ENCODE peak calls at places on chromosomes 6 and 20, in five cellular contexts. H, N, G, F and R are unnamed samples. For H3K36me3, the result is how much of the 10 kb centered on the place peaks cover.

GRCh38 chr6:89034586-89035251 is 45.8 kb upstream of the PNRC1 start:
- DNase-seq in G (peak), H (no peak), F (no peak), N (peak), R (no peak)

GRCh38 chr6:144171406-144171805 is 21.1 kb downstream of the STX11 start:
- DNase-seq in F (no peak), G (no peak), H (no peak), N (no peak), R (no peak)

GRCh38 chr20:53176133-53176532 is 204.0 kb downstream of the TSHZ2 start:
- DNase-seq in G (no peak), N (no peak), F (no peak), H (no peak), R (peak)

GRCh38 chr6:87904041-87904440 is 143.6 kb upstream of the SPACA1 start:
- DNase-seq in F (no peak), G (no peak), H (no peak), N (no peak), R (peak)

GRCh38 chr6:4491501-4492260 is 284.5 kb upstream of the CDYL start:
- DNase-seq in N (peak), H (no peak), G (no peak), F (no peak), R (no peak)

GRCh38 chr6:142155895-142156757 is 9.1 kb downstream of the VTA1 start:
- DNase-seq in G (no peak), F (peak), N (peak), H (no peak), R (peak)

GRCh38 chr20:58888521-58889333 is 36.2 kb downstream of the GNAS start:
- DNase-seq in N (peak), G (peak), H (peak), F (peak), R (peak)

GRCh38 chr6:14721103-14721758 is 524.6 kb upstream of the JARID2 start:
- DNase-seq in N (peak), G (no peak), H (no peak), F (no peak), R (no peak)

GRCh38 chr6:161486903-161487531 is 213.2 kb upstream of the AGPAT4 start:
- DNase-seq in G (no peak), H (no peak), F (peak), N (no peak), R (no peak)

GRCh38 chr20:51624157-51624731 is 81.7 kb upstream of the NFATC2 start:
- DNase-seq in N (peak), F (peak), H (peak), G (peak), R (peak)

GRCh38 chr6:24340998-24341934 is 16.6 kb downstream of the DCDC2 start:
- DNase-seq in H (no peak), N (no peak), F (no peak), G (no peak), R (no peak)

GRCh38 chr6:154448448-154449096 is 61.9 kb downstream of the CNKSR3 start:
- DNase-seq in H (no peak), G (no peak), F (peak), N (peak), R (peak)

GRCh38 chr20:63067266-63067635 is 60.5 kb upstream of the BHLHE23 start:
- DNase-seq in G (no peak), F (no peak), N (no peak), H (no peak), R (no peak)

GRCh38 chr6:49934770-49935169 is 29.2 kb downstream of the DEFB114 start:
- DNase-seq in H (no peak), G (no peak), F (no peak), N (no peak), R (no peak)

GRCh38 chr20:15235799-15236198 is 898.4 kb upstream of the FLRT3 start:
- DNase-seq in H (no peak), N (no peak), F (no peak), G (no peak), R (no peak)

GRCh38 chr20:5154543-5154925 is 27.7 kb downstream of the CDS2 start:
- DNase-seq in H (no peak), F (no peak), N (no peak), G (no peak), R (no peak)

DNA sequence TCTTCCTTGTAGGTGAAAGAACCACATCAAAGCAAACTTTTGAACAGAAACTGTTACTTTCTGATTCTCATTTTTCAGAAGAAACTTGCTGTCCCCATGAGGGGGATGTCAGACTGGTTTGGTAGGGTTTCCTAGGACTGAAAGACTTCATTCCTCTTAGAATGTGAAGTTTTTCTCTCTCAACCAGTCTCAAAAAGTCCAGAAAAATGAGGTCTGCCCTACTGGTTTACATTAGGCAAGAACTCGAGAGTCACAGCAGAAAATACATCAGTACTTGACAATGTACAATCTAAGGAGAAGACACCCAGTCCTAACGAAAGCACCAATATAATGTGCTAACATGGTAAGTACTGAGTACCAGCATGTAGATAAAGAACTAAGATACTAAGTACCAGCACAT is 12.7 kb upstream of the NHLRC1 start:
- DNase-seq in H (no peak), G (no peak), N (no peak), F (no peak), R (no peak)
- H3K36me3 ChIP-seq in H (under half), G (half or more), N (under half), F (under half), R (under half)

DNA sequence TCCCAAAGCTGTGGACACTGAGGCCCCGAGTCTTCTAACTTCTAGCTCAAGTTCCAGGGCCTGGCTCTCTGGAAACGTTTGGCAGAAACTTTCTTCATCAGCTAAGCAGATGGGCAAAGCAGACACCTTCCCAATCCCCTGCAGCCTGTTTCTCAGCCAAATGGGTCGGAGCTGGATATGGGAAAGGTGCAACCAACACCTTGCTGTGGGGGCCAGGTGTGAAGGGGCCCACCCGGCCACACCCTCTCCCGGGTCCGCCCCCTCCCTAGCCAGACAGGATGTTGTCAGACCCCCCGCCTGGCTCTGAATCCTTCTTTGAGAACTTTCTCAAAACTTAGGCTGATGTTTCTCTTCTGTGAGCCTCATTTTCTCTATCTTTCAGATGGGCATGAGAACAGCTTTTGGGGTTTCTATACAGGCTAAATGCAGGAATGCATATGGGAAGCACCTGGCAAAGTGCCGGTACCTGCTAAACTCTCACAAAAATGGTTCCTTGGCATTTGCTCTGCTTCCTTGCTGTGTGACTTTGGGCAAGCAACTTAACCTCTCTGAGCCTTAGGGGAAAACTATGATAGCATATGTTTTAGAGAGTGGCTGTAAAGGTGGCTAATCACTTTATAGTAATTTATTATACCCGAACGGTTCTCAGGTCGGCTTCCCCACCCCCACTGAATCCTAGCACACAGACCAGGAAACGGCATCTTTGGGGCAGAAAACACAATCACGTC is 1.8 kb downstream of the SNAI1 start:
- DNase-seq in G (no peak), N (no peak), F (no peak), H (no peak), R (peak)
- H3K36me3 ChIP-seq in G (under half), N (under half), F (half or more), H (under half), R (under half)

GRCh38 chr6:8420031-8420588 is 15.2 kb downstream of the SLC35B3 start:
- DNase-seq in G (no peak), F (no peak), N (no peak), H (no peak), R (no peak)

GRCh38 chr6:8415913-8416312 is 19.4 kb downstream of the SLC35B3 start:
- DNase-seq in N (no peak), F (no peak), H (no peak), G (no peak), R (no peak)

GRCh38 chr6:8415305-8415704 is 20.0 kb downstream of the SLC35B3 start:
- DNase-seq in N (peak), H (no peak), G (no peak), F (no peak), R (no peak)

DNA sequence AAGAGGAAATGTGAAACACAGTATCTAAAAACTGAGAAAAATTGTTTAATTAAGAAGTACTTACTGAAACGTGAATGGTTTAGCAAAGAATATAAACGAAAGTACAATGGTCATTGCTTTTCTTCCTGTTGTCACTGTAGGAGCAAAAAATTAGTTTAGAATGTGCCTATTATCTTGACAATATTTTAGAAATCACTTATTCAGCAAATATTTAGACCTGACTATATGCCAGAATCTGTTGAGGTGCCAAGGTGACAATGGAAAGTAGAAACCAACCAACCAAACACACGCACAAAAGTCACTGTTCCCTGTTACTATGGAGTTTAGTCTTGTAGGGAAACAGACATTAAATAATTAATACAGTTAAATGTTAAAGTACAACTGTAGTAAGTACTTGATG is 20.5 kb downstream of the SLC35B3 start:
- DNase-seq in H (no peak), N (no peak), G (no peak), F (no peak), R (no peak)
- H3K36me3 ChIP-seq in H (under half), N (under half), G (half or more), F (half or more), R (under half)

DNA sequence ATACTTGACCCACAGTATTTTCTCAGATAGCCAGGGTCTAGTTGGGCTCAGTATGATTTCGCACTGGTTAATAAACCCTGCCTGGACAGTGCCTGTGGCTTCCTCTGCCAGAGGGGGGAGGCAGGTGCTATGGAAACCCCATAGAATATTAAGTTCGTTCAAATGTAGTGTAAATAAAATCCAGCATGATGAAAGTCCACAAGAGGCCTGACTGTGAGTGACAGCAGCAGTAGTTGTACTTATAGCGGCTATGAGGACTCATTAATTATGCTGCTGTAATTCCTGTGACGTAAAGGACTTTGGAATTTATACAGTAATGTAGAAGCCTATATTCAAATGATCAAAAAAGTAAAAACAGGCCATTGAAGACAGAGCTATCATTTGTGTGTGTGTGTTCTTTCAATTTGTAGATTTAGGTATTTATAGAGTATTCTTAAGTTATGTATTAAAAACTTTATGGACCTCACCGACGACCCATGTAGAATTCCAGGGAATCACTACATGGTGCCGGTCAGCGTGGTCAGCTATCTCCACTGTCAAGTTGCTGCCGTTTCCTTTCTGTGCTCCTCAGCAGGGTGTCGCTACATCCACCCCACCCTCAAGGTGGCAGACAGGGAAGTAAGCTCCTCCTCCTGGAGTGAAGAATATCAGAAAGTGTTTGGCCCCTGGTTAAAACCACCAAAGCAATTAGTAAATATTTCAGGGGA is 10.0 kb downstream of the PYGB start:
- DNase-seq in F (no peak), G (no peak), N (no peak), H (no peak), R (no peak)
- H3K36me3 ChIP-seq in F (half or more), G (under half), N (under half), H (under half), R (under half)

GRCh38 chr6:152233547-152234320 is 403.4 kb downstream of the SYNE1 start:
- DNase-seq in N (no peak), H (no peak), F (no peak), G (no peak), R (no peak)
- H3K36me3 ChIP-seq in N (under half), H (under half), F (under half), G (half or more), R (under half)

DNA sequence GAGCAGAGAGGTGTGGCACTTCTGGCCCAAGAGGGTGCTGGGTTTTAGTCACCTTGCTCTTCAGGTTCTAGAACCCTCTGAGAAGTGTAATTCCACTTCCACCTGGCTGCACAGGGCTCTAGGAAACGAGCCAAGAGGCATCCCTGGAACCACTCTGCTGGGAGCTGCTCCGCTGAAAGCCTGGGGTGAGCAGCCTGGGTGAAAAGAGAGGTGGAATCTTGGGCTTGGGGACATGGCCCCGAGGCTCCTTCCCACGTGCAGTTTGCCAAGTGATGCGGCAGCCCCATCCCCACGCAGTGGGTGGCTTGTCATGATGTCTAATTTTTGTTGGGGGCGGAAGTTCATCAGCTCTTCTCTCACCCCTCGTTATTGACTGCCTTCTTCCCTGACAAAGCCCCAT is 32.8 kb downstream of the PPP1R16B start:
- DNase-seq in N (no peak), G (no peak), H (no peak), F (no peak), R (peak)
- H3K36me3 ChIP-seq in N (under half), G (under half), H (under half), F (under half), R (under half)

DNA sequence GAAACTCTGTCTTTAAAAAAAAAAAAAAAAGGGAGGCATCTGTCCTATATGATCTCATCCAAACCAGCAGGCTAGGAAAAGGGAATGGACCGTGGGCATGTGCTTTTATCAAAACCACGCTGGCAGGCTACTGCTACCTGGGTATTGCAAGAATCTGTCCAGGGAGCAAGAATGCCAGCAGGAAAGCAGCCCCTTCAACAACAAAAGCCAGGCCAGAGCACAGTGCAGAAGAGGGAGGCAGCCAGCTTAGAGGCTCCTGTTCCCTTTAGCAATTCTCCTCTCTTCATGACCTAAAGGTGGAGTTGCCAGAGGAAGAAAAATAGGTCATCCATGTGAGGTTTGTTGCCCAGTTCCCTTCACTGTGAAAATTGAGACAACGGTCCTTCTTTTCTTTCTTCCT is 18.2 kb downstream of the TBC1D20 start:
- DNase-seq in H (no peak), G (no peak), F (no peak), N (no peak), R (no peak)
- H3K36me3 ChIP-seq in H (under half), G (half or more), F (half or more), N (half or more), R (under half)